ENCODE peak calls at places on chromosomes 4 and X, in six cellular contexts. O, L, H, B, N and U are unnamed samples.
A peak's percentile ranks its signal among the peaks of the same experiment; 100 is the strongest.

GRCh38 chrX:150693782-150694574 is 782 bp downstream of the MTMR1 start:
- DNase-seq in B (peak; percentile 22), N (peak; percentile 45), O (peak; percentile 92), L (peak; percentile 68), H (peak; percentile 65), U (peak; percentile 81)

GRCh38 chr4:19382993-19383392 is 868.7 kb upstream of the SLIT2 start:
- DNase-seq in B (no peak), N (no peak), L (peak; percentile 31), O (no peak), H (no peak), U (no peak)

GRCh38 chr4:99200148-99200547 is 18.9 kb downstream of the ADH6 start:
- DNase-seq in H (no peak), B (no peak), O (no peak), L (no peak), N (no peak), U (no peak)

GRCh38 chr4:45063701-45064100 is 337.3 kb upstream of the GNPDA2 start:
- DNase-seq in H (no peak), O (no peak), L (no peak), B (no peak), N (no peak), U (no peak)

GRCh38 chr4:155582971-155583437 is 83.6 kb upstream of the GUCY1A1 start:
- DNase-seq in L (peak; percentile 84), H (no peak), N (no peak), O (no peak), B (no peak), U (no peak)

GRCh38 chr4:83109480-83110221 is 4.9 kb downstream of the PLAC8 start:
- DNase-seq in N (peak; percentile 33), L (no peak), B (no peak), H (peak; percentile 55), O (peak; percentile 77), U (peak; percentile 73)

GRCh38 chrX:39519213-39519544 is 578.6 kb downstream of the BCOR start:
- DNase-seq in N (no peak), O (no peak), H (no peak), L (peak; percentile 20), B (no peak), U (peak; percentile 31)

GRCh38 chrX:68880846-68881513 is 52.2 kb downstream of the EFNB1 start:
- DNase-seq in B (no peak), N (no peak), O (no peak), L (no peak), H (no peak), U (no peak)

GRCh38 chr4:111398906-111399330 is 746.3 kb upstream of the FAM241A start:
- DNase-seq in B (no peak), H (no peak), O (no peak), L (peak; percentile 18), N (no peak), U (no peak)

GRCh38 chr4:97747945-97748344 is 395.3 kb downstream of the STPG2 start:
- DNase-seq in N (no peak), H (no peak), B (no peak), O (no peak), L (no peak), U (no peak)
- TF ChIP-seq CTCF in N (no peak), H (no peak), B (no peak), O (no peak), L (no peak), U (no peak)

DNA sequence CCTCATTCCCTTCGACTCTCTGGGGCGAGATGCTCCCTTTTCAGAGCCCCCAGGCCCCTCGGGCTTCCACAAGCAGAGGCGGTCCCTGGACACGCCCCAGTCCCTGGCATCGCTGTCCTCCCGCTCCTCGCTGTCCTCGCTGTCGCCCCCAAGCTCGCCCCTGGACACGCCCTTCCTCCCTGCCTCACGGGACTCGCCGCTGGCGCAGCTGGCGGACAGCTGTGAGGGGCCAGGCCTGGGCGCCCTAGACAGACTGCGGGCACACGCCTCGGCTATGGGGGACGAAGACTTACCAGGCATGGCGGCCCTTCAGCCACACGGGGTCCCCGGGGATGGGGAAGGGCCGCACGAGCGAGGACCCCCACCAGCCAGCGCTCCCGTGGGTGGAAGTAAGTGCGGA is 39.5 kb upstream of the CLCN4 start:
- DNase-seq in O (no peak), N (no peak), H (no peak), L (no peak), B (no peak), U (no peak)
- H3K36me3 ChIP-seq in O (no peaks in the 10 kb centered on the region), N (no peaks in the 10 kb centered on the region), H (no peaks in the 10 kb centered on the region), L (peaks cover 7% of the 10 kb centered on the region), B (no peaks in the 10 kb centered on the region), U (no peaks in the 10 kb centered on the region)

DNA sequence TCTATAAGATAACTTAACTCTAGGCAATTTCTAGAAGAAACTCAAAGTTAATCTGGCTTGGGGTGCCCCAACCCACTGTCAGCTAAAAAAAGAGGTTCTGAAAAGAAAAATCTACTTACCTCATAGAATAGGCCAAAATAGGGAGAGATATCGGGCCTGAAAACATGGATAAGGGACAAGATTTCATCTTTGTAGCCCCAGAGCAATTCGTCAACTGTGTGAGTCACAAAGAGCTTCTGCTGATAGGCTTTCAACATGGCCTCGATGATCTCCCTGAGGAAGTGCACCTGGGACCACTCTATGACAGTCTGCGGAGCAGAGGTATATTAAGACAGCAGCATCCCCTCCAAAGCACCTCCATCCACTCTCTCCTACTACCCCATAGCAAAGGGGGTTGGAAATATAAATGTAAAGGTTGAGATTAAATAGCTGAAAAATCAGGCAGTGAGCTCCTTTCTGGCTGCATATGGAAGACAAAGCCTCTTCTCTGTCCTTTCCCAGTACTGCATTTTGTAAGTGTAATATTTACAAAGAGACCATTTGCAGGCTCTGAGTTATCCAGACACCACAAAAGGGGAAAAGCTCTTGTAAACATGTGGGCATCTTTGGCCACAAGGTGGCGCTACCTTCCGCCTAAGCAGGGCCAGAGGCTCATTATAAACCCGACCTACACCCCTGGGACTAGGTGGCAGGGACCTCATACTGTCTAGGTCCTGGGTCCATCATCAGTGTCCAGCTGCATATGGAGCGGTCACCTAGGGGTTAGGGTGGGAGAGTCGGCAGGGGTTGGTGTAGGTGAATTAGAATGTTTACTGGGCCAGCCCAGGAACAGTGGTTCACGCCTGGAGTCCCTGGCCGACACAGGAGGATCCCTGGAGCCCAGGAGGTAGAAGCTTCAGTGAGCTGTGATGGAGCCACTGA is 31.5 kb upstream of the NUP54 start:
- DNase-seq in N (peak; percentile 84), L (peak; percentile 43), O (peak; percentile 85), B (peak; percentile 61), H (peak; percentile 91), U (peak; percentile 89)
- H3K4me1 ChIP-seq in N (peaks cover 9% of the 10 kb centered on the region), L (no peaks in the 10 kb centered on the region), O (no peaks in the 10 kb centered on the region), B (no peaks in the 10 kb centered on the region), H (no peaks in the 10 kb centered on the region), U (no peaks in the 10 kb centered on the region)

DNA sequence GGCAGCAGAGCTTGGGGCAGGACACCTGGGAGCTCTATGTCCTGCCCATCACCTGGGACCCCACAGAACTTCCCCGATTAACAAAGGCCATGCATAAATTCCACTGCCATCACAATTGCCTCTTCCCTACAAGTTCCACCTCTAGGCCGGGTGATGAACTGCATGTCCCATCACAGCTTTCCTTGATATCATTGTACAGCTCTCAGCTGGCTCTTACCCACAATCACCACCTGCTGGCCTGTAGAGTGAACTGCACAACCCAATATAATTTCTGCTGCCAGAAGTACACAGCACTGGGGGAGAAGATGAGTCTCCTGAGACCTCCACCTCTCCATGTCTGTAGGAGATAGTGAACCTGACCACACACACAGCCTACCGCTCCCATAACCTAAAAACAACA is 285.0 kb upstream of the AADAT start:
- DNase-seq in N (no peak), H (peak; percentile 40), B (no peak), L (no peak), O (no peak), U (no peak)
- TF ChIP-seq CTCF in N (no peak), H (peak; percentile 49), B (no peak), L (peak; percentile 33), O (peak; percentile 42), U (peak; percentile 36)

GRCh38 chr4:80024335-80024734 is 48.7 kb downstream of the ANTXR2 start:
- DNase-seq in H (no peak), L (no peak), N (no peak), B (no peak), O (no peak), U (no peak)

GRCh38 chr4:80033581-80033980 is 39.4 kb downstream of the ANTXR2 start:
- DNase-seq in O (no peak), N (no peak), L (no peak), B (no peak), H (no peak), U (no peak)

GRCh38 chr4:80029364-80029763 is 43.7 kb downstream of the ANTXR2 start:
- DNase-seq in O (no peak), H (no peak), N (no peak), L (no peak), B (no peak), U (no peak)

GRCh38 chr4:80026080-80026479 is 46.9 kb downstream of the ANTXR2 start:
- DNase-seq in B (no peak), O (no peak), N (no peak), L (no peak), H (no peak), U (no peak)

DNA sequence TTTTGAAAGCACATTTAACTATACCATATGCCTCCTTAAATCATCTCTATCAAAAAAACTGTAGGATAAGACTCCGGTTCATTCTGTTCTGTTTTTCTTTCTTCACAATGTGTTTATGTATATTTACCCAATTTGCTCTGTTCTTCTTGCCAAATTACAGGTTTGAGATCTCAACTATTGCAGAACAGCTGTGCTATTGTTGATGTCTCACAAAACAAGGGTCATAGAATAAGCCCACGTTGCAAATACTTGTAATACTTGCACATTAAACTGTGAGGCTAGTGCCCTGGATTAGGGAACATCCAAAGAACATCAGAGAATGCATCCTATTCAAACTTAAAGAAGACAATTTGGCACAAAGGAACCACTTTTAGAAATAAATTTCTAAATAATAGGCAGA is 45.4 kb downstream of the ANTXR2 start:
- DNase-seq in L (no peak), N (no peak), B (no peak), O (no peak), H (no peak), U (no peak)
- H3K36me3 ChIP-seq in L (peaks cover 49% of the 10 kb centered on the region), N (no peaks in the 10 kb centered on the region), B (no peaks in the 10 kb centered on the region), O (peaks cover 4% of the 10 kb centered on the region), H (no peaks in the 10 kb centered on the region), U (peaks cover 5% of the 10 kb centered on the region)

GRCh38 chr4:76702440-76703122 is 195.4 kb downstream of the SOWAHB start:
- DNase-seq in B (no peak), L (no peak), H (no peak), N (no peak), O (no peak), U (no peak)
- H3K4me1 ChIP-seq in B (no peaks in the 10 kb centered on the region), L (peaks cover 28% of the 10 kb centered on the region), H (peaks cover 18% of the 10 kb centered on the region), N (peaks cover 8% of the 10 kb centered on the region), O (peaks cover 12% of the 10 kb centered on the region), U (peaks cover 46% of the 10 kb centered on the region)

GRCh38 chr4:55732864-55733263 is 86.7 kb upstream of the EXOC1L start:
- DNase-seq in H (no peak), B (no peak), N (no peak), L (no peak), O (no peak), U (no peak)

GRCh38 chr4:55733874-55734437 is 85.6 kb upstream of the EXOC1L start:
- DNase-seq in O (peak; percentile 82), L (peak; percentile 8), B (no peak), H (peak; percentile 90), N (peak; percentile 14), U (peak; percentile 95)

GRCh38 chr4:55736605-55737183 is 82.9 kb upstream of the EXOC1L start:
- DNase-seq in N (no peak), B (no peak), L (no peak), H (no peak), O (no peak), U (no peak)
- TF ChIP-seq CTCF in N (no peak), B (no peak), L (peak; percentile 26), H (no peak), O (peak; percentile 32), U (no peak)